ENCODE peak calls at places on chromosomes 2 and 18, in nine cellular contexts. One of them, this sample, is unnamed.

GRCh38 chr2:57987835-57988573 is 58.6 kb upstream of the VRK2 start:
- DNase-seq in right lobe of liver: no peak
- DNase-seq in WERI-Rb-1: no peak
- DNase-seq in progenitor cell of endocrine pancreas: no peak
- DNase-seq in tibial artery: no peak
- DNase-seq in pancreas: no peak
- DNase-seq in endothelial cell: no peak
- DNase-seq in thyroid gland: no peak
- DNase-seq in IMR-90: no peak
- DNase-seq in this sample: no peak

GRCh38 chr18:6111726-6112125 is 216.4 kb upstream of the TMEM200C start:
- DNase-seq in right lobe of liver: no peak
- DNase-seq in WERI-Rb-1: no peak
- DNase-seq in progenitor cell of endocrine pancreas: no peak
- DNase-seq in tibial artery: no peak
- DNase-seq in pancreas: no peak
- DNase-seq in endothelial cell: no peak
- DNase-seq in thyroid gland: no peak
- DNase-seq in IMR-90: no peak
- DNase-seq in this sample: no peak

GRCh38 chr2:193836424-193836823 is 1641.7 kb upstream of the TMEFF2 start:
- DNase-seq in right lobe of liver: no peak
- DNase-seq in WERI-Rb-1: no peak
- DNase-seq in progenitor cell of endocrine pancreas: no peak
- DNase-seq in tibial artery: no peak
- DNase-seq in pancreas: no peak
- DNase-seq in endothelial cell: no peak
- DNase-seq in thyroid gland: no peak
- DNase-seq in IMR-90: no peak
- DNase-seq in this sample: no peak

GRCh38 chr2:236870401-236870800 is 215.3 kb upstream of the COPS8 start:
- DNase-seq in right lobe of liver: peak; percentile 3
- DNase-seq in WERI-Rb-1: no peak
- DNase-seq in progenitor cell of endocrine pancreas: no peak
- DNase-seq in tibial artery: no peak
- DNase-seq in pancreas: no peak
- DNase-seq in endothelial cell: no peak
- DNase-seq in thyroid gland: no peak
- DNase-seq in IMR-90: no peak
- DNase-seq in this sample: no peak

GRCh38 chr2:39516347-39517101 is 79.4 kb upstream of the MAP4K3 start:
- DNase-seq in right lobe of liver: peak; percentile 55
- DNase-seq in WERI-Rb-1: peak; percentile 69
- DNase-seq in progenitor cell of endocrine pancreas: no peak
- DNase-seq in tibial artery: peak; percentile 79
- DNase-seq in pancreas: no peak
- DNase-seq in endothelial cell: peak; percentile 34
- DNase-seq in thyroid gland: peak; percentile 76
- DNase-seq in IMR-90: peak; percentile 58
- DNase-seq in this sample: no peak

GRCh38 chr2:105789745-105790466 is 45.2 kb downstream of the NCK2 start:
- DNase-seq in right lobe of liver: no peak
- DNase-seq in WERI-Rb-1: no peak
- DNase-seq in progenitor cell of endocrine pancreas: no peak
- DNase-seq in tibial artery: peak; percentile 82
- DNase-seq in pancreas: no peak
- DNase-seq in endothelial cell: no peak
- DNase-seq in thyroid gland: no peak
- DNase-seq in IMR-90: peak; percentile 74
- DNase-seq in this sample: peak; percentile 30

GRCh38 chr2:47354013-47354816 is 48.7 kb upstream of the MSH2 start:
- DNase-seq in right lobe of liver: no peak
- DNase-seq in WERI-Rb-1: no peak
- DNase-seq in progenitor cell of endocrine pancreas: no peak
- DNase-seq in tibial artery: no peak
- DNase-seq in pancreas: no peak
- DNase-seq in endothelial cell: no peak
- DNase-seq in thyroid gland: no peak
- DNase-seq in IMR-90: peak; percentile 37
- DNase-seq in this sample: no peak

GRCh38 chr2:156935611-156936010 is 321.9 kb upstream of the GALNT5 start:
- DNase-seq in right lobe of liver: no peak
- DNase-seq in WERI-Rb-1: no peak
- DNase-seq in progenitor cell of endocrine pancreas: no peak
- DNase-seq in tibial artery: no peak
- DNase-seq in pancreas: no peak
- DNase-seq in endothelial cell: no peak
- DNase-seq in thyroid gland: no peak
- DNase-seq in IMR-90: no peak
- DNase-seq in this sample: no peak

GRCh38 chr2:9914384-9915065 is 37.0 kb upstream of the GRHL1 start:
- DNase-seq in right lobe of liver: no peak
- DNase-seq in WERI-Rb-1: no peak
- DNase-seq in progenitor cell of endocrine pancreas: no peak
- DNase-seq in tibial artery: no peak
- DNase-seq in pancreas: no peak
- DNase-seq in endothelial cell: no peak
- DNase-seq in thyroid gland: no peak
- DNase-seq in IMR-90: peak; percentile 91
- DNase-seq in this sample: no peak

GRCh38 chr2:16729901-16730300 is 64.3 kb upstream of the CYRIA start:
- DNase-seq in right lobe of liver: no peak
- DNase-seq in WERI-Rb-1: no peak
- DNase-seq in progenitor cell of endocrine pancreas: no peak
- DNase-seq in tibial artery: no peak
- DNase-seq in pancreas: no peak
- DNase-seq in endothelial cell: no peak
- DNase-seq in thyroid gland: no peak
- DNase-seq in IMR-90: no peak
- DNase-seq in this sample: no peak

GRCh38 chr2:10278029-10278762 is 24.5 kb upstream of the HPCAL1 start:
- DNase-seq in right lobe of liver: peak; percentile 70
- DNase-seq in WERI-Rb-1: no peak
- DNase-seq in progenitor cell of endocrine pancreas: no peak
- DNase-seq in tibial artery: peak; percentile 87
- DNase-seq in pancreas: peak; percentile 67
- DNase-seq in endothelial cell: no peak
- DNase-seq in thyroid gland: peak; percentile 86
- DNase-seq in IMR-90: peak; percentile 42
- DNase-seq in this sample: no peak

GRCh38 chr18:10300739-10301138 is 153.7 kb upstream of the APCDD1 start:
- DNase-seq in right lobe of liver: no peak
- DNase-seq in WERI-Rb-1: no peak
- DNase-seq in progenitor cell of endocrine pancreas: no peak
- DNase-seq in tibial artery: no peak
- DNase-seq in pancreas: no peak
- DNase-seq in endothelial cell: no peak
- DNase-seq in thyroid gland: no peak
- DNase-seq in IMR-90: no peak
- DNase-seq in this sample: no peak

GRCh38 chr2:147398301-147398700 is 446.5 kb upstream of the ACVR2A start:
- DNase-seq in right lobe of liver: no peak
- DNase-seq in WERI-Rb-1: no peak
- DNase-seq in progenitor cell of endocrine pancreas: no peak
- DNase-seq in tibial artery: no peak
- DNase-seq in pancreas: no peak
- DNase-seq in endothelial cell: no peak
- DNase-seq in thyroid gland: no peak
- DNase-seq in IMR-90: no peak
- DNase-seq in this sample: no peak

GRCh38 chr2:190881480-190882326 is 1.1 kb downstream of the GLS start:
- DNase-seq in right lobe of liver: peak; percentile 66
- DNase-seq in WERI-Rb-1: peak; percentile 52
- DNase-seq in progenitor cell of endocrine pancreas: peak; percentile 38
- DNase-seq in tibial artery: peak; percentile 81
- DNase-seq in pancreas: peak; percentile 69
- DNase-seq in endothelial cell: peak; percentile 68
- DNase-seq in thyroid gland: peak; percentile 70
- DNase-seq in IMR-90: peak; percentile 87
- DNase-seq in this sample: peak; percentile 74

GRCh38 chr2:109638807-109639206 is 24.6 kb downstream of the SOWAHC start:
- DNase-seq in right lobe of liver: no peak
- DNase-seq in WERI-Rb-1: no peak
- DNase-seq in progenitor cell of endocrine pancreas: no peak
- DNase-seq in tibial artery: no peak
- DNase-seq in pancreas: no peak
- DNase-seq in endothelial cell: no peak
- DNase-seq in thyroid gland: no peak
- DNase-seq in IMR-90: no peak
- DNase-seq in this sample: no peak
- TF ChIP-seq CTCF in right lobe of liver: no peak
- TF ChIP-seq CTCF in WERI-Rb-1: no peak
- TF ChIP-seq CTCF in progenitor cell of endocrine pancreas: no peak
- TF ChIP-seq CTCF in tibial artery: no peak
- TF ChIP-seq CTCF in pancreas: no peak
- TF ChIP-seq CTCF in endothelial cell: no peak
- TF ChIP-seq CTCF in thyroid gland: no peak
- TF ChIP-seq CTCF in IMR-90: no peak
- TF ChIP-seq CTCF in this sample: no peak

GRCh38 chr18:32767400-32767799 is 5.4 kb downstream of the KLHL14 start:
- DNase-seq in right lobe of liver: no peak
- DNase-seq in WERI-Rb-1: no peak
- DNase-seq in progenitor cell of endocrine pancreas: no peak
- DNase-seq in tibial artery: no peak
- DNase-seq in pancreas: no peak
- DNase-seq in endothelial cell: no peak
- DNase-seq in thyroid gland: peak; percentile 92
- DNase-seq in IMR-90: no peak
- DNase-seq in this sample: no peak
- TF ChIP-seq CTCF in right lobe of liver: no peak
- TF ChIP-seq CTCF in WERI-Rb-1: no peak
- TF ChIP-seq CTCF in progenitor cell of endocrine pancreas: no peak
- TF ChIP-seq CTCF in tibial artery: no peak
- TF ChIP-seq CTCF in pancreas: no peak
- TF ChIP-seq CTCF in endothelial cell: no peak
- TF ChIP-seq CTCF in thyroid gland: no peak
- TF ChIP-seq CTCF in IMR-90: no peak
- TF ChIP-seq CTCF in this sample: no peak

GRCh38 chr2:46029332-46029811 is 267.8 kb upstream of the EPAS1 start:
- DNase-seq in right lobe of liver: no peak
- DNase-seq in WERI-Rb-1: no peak
- DNase-seq in progenitor cell of endocrine pancreas: no peak
- DNase-seq in tibial artery: no peak
- DNase-seq in pancreas: no peak
- DNase-seq in endothelial cell: peak; percentile 54
- DNase-seq in thyroid gland: no peak
- DNase-seq in IMR-90: peak; percentile 91
- DNase-seq in this sample: no peak
- TF ChIP-seq CTCF in right lobe of liver: no peak
- TF ChIP-seq CTCF in WERI-Rb-1: peak; percentile 5
- TF ChIP-seq CTCF in progenitor cell of endocrine pancreas: no peak
- TF ChIP-seq CTCF in tibial artery: no peak
- TF ChIP-seq CTCF in pancreas: no peak
- TF ChIP-seq CTCF in endothelial cell: peak; percentile 49
- TF ChIP-seq CTCF in thyroid gland: no peak
- TF ChIP-seq CTCF in IMR-90: peak; percentile 23
- TF ChIP-seq CTCF in this sample: no peak

DNA sequence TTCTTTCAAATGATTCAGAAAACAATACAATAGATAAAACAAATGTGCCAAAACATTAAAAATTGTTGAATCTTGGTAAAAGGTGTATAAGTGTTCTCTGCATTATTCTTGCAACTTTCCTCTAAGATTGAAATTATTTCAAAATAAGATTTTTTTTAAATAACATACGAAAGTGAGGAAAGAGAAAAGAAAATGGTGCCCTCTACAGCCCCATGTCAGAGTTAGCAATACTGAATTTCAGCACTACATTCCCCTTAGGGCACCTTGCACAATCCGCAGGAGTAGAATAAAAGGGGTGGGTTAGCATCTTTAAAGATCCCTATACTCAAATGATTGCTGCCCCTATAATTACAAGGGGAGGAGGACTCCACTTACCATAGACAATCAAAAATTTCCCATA is 433.7 kb downstream of the BCL11A start:
- DNase-seq in right lobe of liver: no peak
- DNase-seq in WERI-Rb-1: no peak
- DNase-seq in progenitor cell of endocrine pancreas: no peak
- DNase-seq in tibial artery: no peak
- DNase-seq in pancreas: no peak
- DNase-seq in endothelial cell: no peak
- DNase-seq in thyroid gland: no peak
- DNase-seq in IMR-90: no peak
- DNase-seq in this sample: no peak
- TF ChIP-seq CTCF in right lobe of liver: peak; percentile 22
- TF ChIP-seq CTCF in WERI-Rb-1: peak; percentile 34
- TF ChIP-seq CTCF in progenitor cell of endocrine pancreas: no peak
- TF ChIP-seq CTCF in tibial artery: no peak
- TF ChIP-seq CTCF in pancreas: peak; percentile 17
- TF ChIP-seq CTCF in endothelial cell: no peak
- TF ChIP-seq CTCF in thyroid gland: no peak
- TF ChIP-seq CTCF in IMR-90: no peak
- TF ChIP-seq CTCF in this sample: no peak

GRCh38 chr2:30209227-30209626 is 22.1 kb upstream of the LBH start:
- DNase-seq in right lobe of liver: no peak
- DNase-seq in WERI-Rb-1: no peak
- DNase-seq in progenitor cell of endocrine pancreas: no peak
- DNase-seq in tibial artery: no peak
- DNase-seq in pancreas: no peak
- DNase-seq in endothelial cell: no peak
- DNase-seq in thyroid gland: no peak
- DNase-seq in IMR-90: no peak
- DNase-seq in this sample: no peak

GRCh38 chr2:30217644-30218361 is 13.5 kb upstream of the LBH start:
- DNase-seq in right lobe of liver: no peak
- DNase-seq in WERI-Rb-1: no peak
- DNase-seq in progenitor cell of endocrine pancreas: peak; percentile 56
- DNase-seq in tibial artery: peak; percentile 89
- DNase-seq in pancreas: peak; percentile 97
- DNase-seq in endothelial cell: no peak
- DNase-seq in thyroid gland: peak; percentile 34
- DNase-seq in IMR-90: no peak
- DNase-seq in this sample: no peak

GRCh38 chr2:30214064-30214463 is 17.3 kb upstream of the LBH start:
- DNase-seq in right lobe of liver: no peak
- DNase-seq in WERI-Rb-1: no peak
- DNase-seq in progenitor cell of endocrine pancreas: no peak
- DNase-seq in tibial artery: no peak
- DNase-seq in pancreas: no peak
- DNase-seq in endothelial cell: no peak
- DNase-seq in thyroid gland: no peak
- DNase-seq in IMR-90: no peak
- DNase-seq in this sample: no peak

GRCh38 chr2:30216157-30216556 is 15.2 kb upstream of the LBH start:
- DNase-seq in right lobe of liver: no peak
- DNase-seq in WERI-Rb-1: no peak
- DNase-seq in progenitor cell of endocrine pancreas: no peak
- DNase-seq in tibial artery: no peak
- DNase-seq in pancreas: no peak
- DNase-seq in endothelial cell: no peak
- DNase-seq in thyroid gland: no peak
- DNase-seq in IMR-90: peak; percentile 58
- DNase-seq in this sample: no peak

DNA sequence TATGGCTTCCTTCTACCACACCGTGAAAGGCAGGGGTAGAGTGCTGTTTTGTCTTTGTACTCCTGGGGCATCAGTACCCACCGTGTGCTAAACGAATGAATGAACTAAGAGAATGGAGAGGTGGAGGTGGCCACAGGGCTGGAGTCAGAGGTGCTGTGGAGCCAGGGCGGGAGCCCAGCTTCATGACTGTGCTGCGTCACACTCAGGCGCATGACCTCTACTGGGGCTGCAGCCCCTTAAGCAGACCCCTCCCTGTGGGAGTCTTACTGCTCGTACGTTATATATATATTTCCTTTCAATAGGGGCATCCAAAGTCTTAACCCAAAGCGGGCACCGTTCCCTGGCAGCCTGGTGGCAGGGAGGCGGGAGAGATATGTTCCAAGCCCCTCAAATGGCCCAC is 18.0 kb upstream of the LBH start:
- DNase-seq in right lobe of liver: no peak
- DNase-seq in WERI-Rb-1: no peak
- DNase-seq in progenitor cell of endocrine pancreas: no peak
- DNase-seq in tibial artery: no peak
- DNase-seq in pancreas: no peak
- DNase-seq in endothelial cell: no peak
- DNase-seq in thyroid gland: no peak
- DNase-seq in IMR-90: no peak
- DNase-seq in this sample: no peak
- TF ChIP-seq CTCF in right lobe of liver: no peak
- TF ChIP-seq CTCF in WERI-Rb-1: no peak
- TF ChIP-seq CTCF in progenitor cell of endocrine pancreas: no peak
- TF ChIP-seq CTCF in tibial artery: no peak
- TF ChIP-seq CTCF in pancreas: no peak
- TF ChIP-seq CTCF in endothelial cell: no peak
- TF ChIP-seq CTCF in thyroid gland: no peak
- TF ChIP-seq CTCF in IMR-90: no peak
- TF ChIP-seq CTCF in this sample: no peak

This sample was measured in natural killer cell.